ENCODE peak calls at places on chromosome 9, in four cellular contexts. D is WTC11, Y is foreskin fibroblast, X is AG10803. O is an unnamed sample.

GRCh38 chr9:71762900-71763653 is 5.2 kb downstream of the CEMIP2 start:
- DNase-seq in D (no peak), X (peak; percentile 92), Y (peak; percentile 40), O (peak; percentile 24)

GRCh38 chr9:18424132-18424531 is 49.8 kb upstream of the ADAMTSL1 start:
- DNase-seq in X (peak; percentile 40), D (no peak), Y (peak; percentile 45), O (peak; percentile 27)

GRCh38 chr9:33175633-33176325 is 8.6 kb upstream of the B4GALT1 start:
- DNase-seq in D (no peak), Y (no peak), X (no peak), O (no peak)

GRCh38 chr9:36739538-36740116 is 166.9 kb downstream of the MELK start:
- DNase-seq in D (peak; percentile 32), X (no peak), Y (no peak), O (no peak)

GRCh38 chr9:130043654-130044623 is 950 bp upstream of the FNBP1 start:
- DNase-seq in Y (peak; percentile 57), D (peak; percentile 32), X (peak; percentile 53), O (no peak)

GRCh38 chr9:80873861-80874260 is 815.5 kb downstream of the TLE1 start:
- DNase-seq in Y (peak; percentile 68), X (peak; percentile 42), D (no peak), O (no peak)

GRCh38 chr9:77291714-77292113 is 114.4 kb downstream of the VPS13A start:
- DNase-seq in X (peak; percentile 40), Y (peak; percentile 30), D (no peak), O (peak; percentile 65)

GRCh38 chr9:130862217-130862616 is 27.2 kb downstream of the ABL1 start:
- DNase-seq in Y (no peak), D (no peak), X (no peak), O (no peak)

GRCh38 chr9:101400120-101400519 is 1.5 kb downstream of the ZNF189 start:
- DNase-seq in X (no peak), Y (no peak), D (no peak), O (no peak)

GRCh38 chr9:126390923-126391322 is 64.3 kb downstream of the MVB12B start:
- DNase-seq in Y (no peak), X (no peak), D (no peak), O (no peak)

GRCh38 chr9:33227013-33227398 is 13.0 kb upstream of the SPINK4 start:
- DNase-seq in X (no peak), Y (no peak), D (no peak), O (no peak)

GRCh38 chr9:75391497-75391896 is 303.2 kb downstream of the OSTF1 start:
- DNase-seq in Y (no peak), X (no peak), D (no peak), O (no peak)

GRCh38 chr9:95065224-95065623 is 252.3 kb downstream of the FANCC start:
- DNase-seq in D (no peak), X (no peak), Y (no peak), O (no peak)

GRCh38 chr9:107615325-107615724 is 125.8 kb upstream of the KLF4 start:
- DNase-seq in X (peak; percentile 64), D (no peak), Y (peak; percentile 48), O (peak; percentile 36)

GRCh38 chr9:37969130-37969529 is 65.2 kb upstream of the SLC25A51 start:
- DNase-seq in Y (no peak), D (no peak), X (no peak), O (no peak)

GRCh38 chr9:75903785-75904360 is 13.4 kb downstream of the PCSK5 start:
- DNase-seq in Y (no peak), D (no peak), X (no peak), O (peak; percentile 69)

GRCh38 chr9:1460143-1460769 is 410.1 kb downstream of the DMRT2 start:
- DNase-seq in Y (no peak), D (peak; percentile 28), X (no peak), O (peak; percentile 59)

GRCh38 chr9:122445155-122445749 is 32.5 kb downstream of the OR1J1 start:
- DNase-seq in D (no peak), Y (peak; percentile 92), X (peak; percentile 90), O (no peak)
- TF ChIP-seq CTCF in D (no peak), Y (no peak), X (peak; percentile 15), O (no peak)

DNA sequence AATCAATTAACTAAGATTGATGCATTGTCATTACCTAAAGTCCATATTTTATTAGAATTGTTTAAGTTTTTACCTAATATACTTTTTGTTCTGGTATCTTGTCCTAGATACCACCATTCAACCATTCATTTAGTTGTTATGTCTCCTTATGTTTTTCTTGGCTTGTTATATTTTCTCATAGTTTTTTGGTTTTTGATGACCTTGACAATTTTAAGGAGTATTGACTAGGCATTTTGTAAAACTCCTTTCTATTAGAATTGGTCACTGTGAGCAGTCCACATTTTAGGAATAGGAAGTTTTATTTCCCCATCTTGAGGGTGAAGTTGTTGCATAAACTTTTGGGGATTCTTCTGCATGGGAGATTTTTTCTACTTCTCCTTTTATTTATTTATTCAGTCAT is 134.7 kb upstream of the CDKN2B start:
- DNase-seq in Y (no peak), X (no peak), D (no peak), O (no peak)
- TF ChIP-seq CTCF in Y (no peak), X (no peak), D (no peak), O (no peak)

GRCh38 chr9:78562021-78562420 is 265.1 kb downstream of the PSAT1 start:
- DNase-seq in X (no peak), D (no peak), Y (no peak), O (no peak)

GRCh38 chr9:78566521-78566920 is 269.6 kb downstream of the PSAT1 start:
- DNase-seq in X (no peak), Y (no peak), D (no peak), O (no peak)

GRCh38 chr9:78565481-78565880 is 268.6 kb downstream of the PSAT1 start:
- DNase-seq in X (peak; percentile 15), Y (peak; percentile 32), D (no peak), O (no peak)

GRCh38 chr9:78559449-78559885 is 262.5 kb downstream of the PSAT1 start:
- DNase-seq in X (no peak), Y (peak; percentile 61), D (no peak), O (peak; percentile 28)

GRCh38 chr9:78563269-78563668 is 266.3 kb downstream of the PSAT1 start:
- DNase-seq in Y (no peak), X (no peak), D (no peak), O (no peak)
- TF ChIP-seq CTCF in Y (no peak), X (no peak), D (no peak), O (no peak)

GRCh38 chr9:6938447-6938846 is 180.7 kb downstream of the KDM4C start:
- DNase-seq in D (no peak), X (peak; percentile 98), Y (peak; percentile 85), O (peak; percentile 64)
- TF ChIP-seq CTCF in D (no peak), X (no peak), Y (no peak), O (no peak)

GRCh38 chr9:93522736-93523135 is 53.6 kb upstream of the PHF2 start:
- DNase-seq in X (no peak), D (no peak), Y (no peak), O (no peak)

GRCh38 chr9:93517331-93517730 is 59.1 kb upstream of the PHF2 start:
- DNase-seq in D (no peak), Y (peak; percentile 23), X (peak; percentile 43), O (no peak)

GRCh38 chr9:93523518-93524144 is 52.8 kb upstream of the PHF2 start:
- DNase-seq in Y (no peak), X (no peak), D (no peak), O (no peak)

GRCh38 chr9:93525476-93525875 is 50.9 kb upstream of the PHF2 start:
- DNase-seq in D (no peak), Y (no peak), X (no peak), O (no peak)

DNA sequence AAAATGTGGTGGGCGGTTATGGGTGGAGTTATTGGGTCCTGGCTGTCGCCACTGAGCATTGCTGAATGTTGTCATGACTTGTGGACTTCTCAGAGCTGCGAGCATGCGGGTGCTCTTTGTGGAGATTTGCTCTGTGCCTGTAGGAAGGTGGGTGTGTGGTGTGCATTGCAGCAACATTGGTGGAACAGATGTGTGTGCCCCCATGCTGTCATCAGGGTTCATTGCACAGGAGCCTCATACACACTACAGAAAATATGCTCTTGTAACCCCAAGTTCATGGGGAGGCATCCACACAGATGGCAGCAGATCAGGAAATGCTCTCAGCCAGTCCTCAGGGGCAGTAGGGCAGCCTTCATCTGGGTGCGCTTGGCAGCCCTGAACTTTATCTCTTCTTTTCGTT is 55.9 kb upstream of the PHF2 start:
- DNase-seq in D (no peak), Y (no peak), X (peak; percentile 5), O (no peak)
- TF ChIP-seq CTCF in D (no peak), Y (peak; percentile 6), X (peak; percentile 14), O (no peak)

GRCh38 chr9:110775724-110776123 is 107.1 kb downstream of the MUSK start:
- DNase-seq in X (no peak), Y (no peak), D (no peak), O (no peak)

GRCh38 chr9:110776207-110776606 is 107.6 kb downstream of the MUSK start:
- DNase-seq in D (no peak), Y (no peak), X (peak; percentile 19), O (no peak)

GRCh38 chr9:110777201-110777842 is 108.7 kb downstream of the MUSK start:
- DNase-seq in X (no peak), D (no peak), Y (no peak), O (no peak)

GRCh38 chr9:110782701-110783100 is 114.1 kb downstream of the MUSK start:
- DNase-seq in X (no peak), Y (no peak), D (no peak), O (no peak)

GRCh38 chr9:110777843-110778215 is 109.2 kb downstream of the MUSK start:
- DNase-seq in D (no peak), X (no peak), Y (no peak), O (no peak)
- TF ChIP-seq CTCF in D (no peak), X (no peak), Y (no peak), O (no peak)

GRCh38 chr9:83330207-83331196 is 207.7 kb downstream of the FRMD3 start:
- DNase-seq in X (no peak), D (no peak), Y (no peak), O (no peak)
- TF ChIP-seq CTCF in X (peak; percentile 22), D (no peak), Y (no peak), O (peak; percentile 3)

DNA sequence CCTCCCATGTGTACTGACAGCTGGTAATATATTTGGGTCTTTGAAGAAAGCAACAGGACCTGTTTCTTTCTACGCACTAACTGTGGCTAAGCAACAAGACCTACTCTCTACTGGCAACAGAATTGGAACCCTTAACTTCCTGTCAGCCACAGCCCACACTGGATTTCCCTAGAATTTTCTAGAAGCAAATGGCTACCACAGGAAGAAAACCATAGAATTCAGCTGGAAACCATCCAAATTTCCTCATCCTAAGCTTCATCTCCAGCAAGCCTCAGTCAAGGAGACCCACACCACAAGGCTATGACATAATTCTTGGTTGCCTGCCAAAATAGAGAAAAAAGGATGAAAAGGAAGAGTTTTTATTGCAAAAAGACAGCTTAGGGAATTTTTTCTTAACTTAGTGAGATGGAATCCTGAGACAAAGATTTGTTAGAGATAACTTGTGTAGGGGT is 171.8 kb upstream of the TNC start:
- DNase-seq in X (peak; percentile 62), D (no peak), Y (no peak), O (peak; percentile 10)
- TF ChIP-seq CTCF in X (no peak), D (no peak), Y (no peak), O (no peak)